ENCODE peak calls at places on chromosomes 4 and X, in nine cellular contexts. B is thoracic aorta, S is transverse colon, Z is heart left ventricle, P is thyroid gland, M is tibial artery, L is heart right ventricle, T is colonic mucosa, I is spleen. E is an unnamed sample.

GRCh38 chr4:119284876-119285611 is 36.9 kb downstream of the FABP2 start:
- DNase-seq in B (no peak), I (no peak), T (no peak), P (no peak), Z (no peak), L (no peak), M (no peak), S (no peak), E (no peak)

GRCh38 chr4:125434136-125434535 is 119.4 kb downstream of the FAT4 start:
- DNase-seq in Z (no peak), S (no peak), T (no peak), B (no peak), M (no peak), I (no peak), P (no peak), L (no peak), E (no peak)

GRCh38 chr4:43496188-43496587 is 603.7 kb downstream of the GRXCR1 start:
- DNase-seq in T (no peak), M (no peak), S (no peak), I (no peak), P (no peak), L (no peak), B (no peak), Z (no peak), E (no peak)

GRCh38 chrX:110491846-110492620 is 133.4 kb downstream of the RTL9 start:
- DNase-seq in B (no peak), P (no peak), I (no peak), Z (no peak), M (no peak), T (no peak), L (no peak), S (no peak), E (no peak)

GRCh38 chrX:79107891-79108718 is 36.4 kb upstream of the GPR174 start:
- DNase-seq in T (no peak), I (no peak), S (no peak), M (no peak), L (no peak), B (no peak), P (no peak), Z (no peak), E (no peak)

GRCh38 chr4:169282429-169283113 is 11.8 kb upstream of the SH3RF1 start:
- DNase-seq in S (no peak), P (no peak), Z (no peak), B (no peak), I (no peak), T (no peak), M (no peak), L (no peak), E (no peak)

GRCh38 chr4:121790976-121791375 is 10.1 kb upstream of the EXOSC9 start:
- DNase-seq in Z (no peak), T (no peak), L (no peak), I (no peak), S (no peak), B (no peak), M (no peak), P (no peak), E (no peak)

GRCh38 chr4:91600301-91600700 is 703.5 kb upstream of the GRID2 start:
- DNase-seq in P (no peak), B (no peak), S (no peak), M (no peak), I (no peak), L (no peak), T (no peak), Z (no peak), E (no peak)

GRCh38 chr4:151276787-151277557 is at the start of gene PRSS48:
- DNase-seq in T (peak; percentile 80), P (peak; percentile 72), B (no peak), S (peak; percentile 77), Z (peak; percentile 68), I (no peak), L (peak; percentile 57), M (peak; percentile 38), E (peak; percentile 36)

GRCh38 chr4:64781737-64782326 is 372.6 kb upstream of the TECRL start:
- DNase-seq in B (no peak), L (no peak), T (no peak), I (no peak), Z (no peak), P (no peak), S (no peak), M (no peak), E (no peak)

GRCh38 chrX:989959-990510 is 222.4 kb downstream of the CRLF2 start:
- DNase-seq in S (peak; percentile 73), Z (peak; percentile 87), M (no peak), T (peak; percentile 76), L (peak; percentile 78), P (peak; percentile 61), I (peak; percentile 92), B (no peak), E (peak; percentile 93)

GRCh38 chrX:40132751-40133150 is 35.0 kb upstream of the BCOR start:
- DNase-seq in L (peak; percentile 76), M (peak; percentile 85), B (peak; percentile 55), Z (peak; percentile 79), P (peak; percentile 86), T (no peak), S (peak; percentile 60), I (no peak), E (peak; percentile 65)

GRCh38 chr4:151990201-151990600 is 229.4 kb upstream of the GATB start:
- DNase-seq in S (no peak), P (no peak), L (no peak), T (no peak), Z (no peak), M (no peak), B (no peak), I (no peak), E (no peak)

GRCh38 chr4:36734296-36734695 is 452.9 kb downstream of the DTHD1 start:
- DNase-seq in S (no peak), T (no peak), L (no peak), I (no peak), P (no peak), Z (no peak), M (no peak), B (no peak), E (no peak)

GRCh38 chr4:81196126-81196650 is 18.8 kb downstream of the PRKG2 start:
- DNase-seq in Z (no peak), P (no peak), B (no peak), L (no peak), T (no peak), S (no peak), M (no peak), I (no peak), E (no peak)

GRCh38 chr4:53015681-53016080 is 153.6 kb downstream of the RASL11B start:
- DNase-seq in L (peak; percentile 38), B (no peak), P (no peak), M (peak; percentile 33), I (no peak), T (peak; percentile 29), S (peak; percentile 24), Z (no peak), E (no peak)

GRCh38 chrX:19836337-19836736 is 51.1 kb downstream of the SH3KBP1 start:
- DNase-seq in Z (no peak), I (no peak), B (no peak), L (no peak), T (no peak), M (no peak), P (no peak), S (no peak), E (no peak)

GRCh38 chr4:176805155-176805554 is 12.4 kb upstream of the VEGFC start:
- DNase-seq in P (no peak), M (no peak), S (no peak), T (no peak), L (no peak), B (no peak), Z (no peak), I (no peak), E (no peak)

GRCh38 chr4:18754180-18754579 is 732.6 kb upstream of the LCORL start:
- DNase-seq in Z (no peak), B (no peak), L (no peak), P (no peak), I (no peak), S (no peak), T (no peak), M (no peak), E (no peak)
- H3K9me3 ChIP-seq in Z (no peaks in the 10 kb centered on the region), B (no peaks in the 10 kb centered on the region), L (no peaks in the 10 kb centered on the region), P (no peaks in the 10 kb centered on the region), I (peaks cover 5% of the 10 kb centered on the region), S (no peaks in the 10 kb centered on the region), T (no peaks in the 10 kb centered on the region), M (no peaks in the 10 kb centered on the region), E (no peaks in the 10 kb centered on the region)

DNA sequence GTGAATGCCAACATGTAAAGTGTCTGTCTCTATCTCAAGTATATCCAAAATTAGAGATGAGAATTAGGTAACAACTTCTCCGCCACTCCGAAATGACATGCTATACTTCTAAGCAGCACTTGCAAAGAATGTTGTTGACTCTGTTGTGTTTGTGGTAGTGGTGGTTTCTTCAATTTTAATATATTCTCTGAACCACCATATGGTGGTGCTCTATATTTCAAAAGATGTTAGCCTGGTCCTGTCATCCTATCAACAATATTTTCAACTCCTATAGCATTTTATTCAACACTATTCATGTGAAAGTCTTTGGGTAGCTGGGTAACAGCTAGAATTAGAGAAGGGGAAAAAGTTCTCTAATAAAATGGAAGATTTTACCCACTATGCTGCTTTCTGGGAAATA is 1622.8 kb upstream of the IGFBP7 start:
- DNase-seq in L (no peak), S (no peak), B (no peak), T (no peak), M (no peak), P (no peak), I (no peak), Z (no peak), E (no peak)
- TF ChIP-seq CTCF in L (no peak), S (peak; percentile 11), B (no peak), T (peak; percentile 17), M (no peak), P (no peak), I (no peak), Z (no peak), E (no peak)

GRCh38 chr4:127047930-127048329 is 584.8 kb upstream of the INTU start:
- DNase-seq in I (no peak), T (no peak), S (no peak), B (no peak), P (no peak), M (no peak), L (no peak), Z (no peak), E (no peak)
- H3K4me1 ChIP-seq in I (no peaks in the 10 kb centered on the region), T (no peaks in the 10 kb centered on the region), S (no peaks in the 10 kb centered on the region), B (no peaks in the 10 kb centered on the region), P (peaks cover 13% of the 10 kb centered on the region), M (no peaks in the 10 kb centered on the region), L (no peaks in the 10 kb centered on the region), Z (no peaks in the 10 kb centered on the region), E (no peaks in the 10 kb centered on the region)

DNA sequence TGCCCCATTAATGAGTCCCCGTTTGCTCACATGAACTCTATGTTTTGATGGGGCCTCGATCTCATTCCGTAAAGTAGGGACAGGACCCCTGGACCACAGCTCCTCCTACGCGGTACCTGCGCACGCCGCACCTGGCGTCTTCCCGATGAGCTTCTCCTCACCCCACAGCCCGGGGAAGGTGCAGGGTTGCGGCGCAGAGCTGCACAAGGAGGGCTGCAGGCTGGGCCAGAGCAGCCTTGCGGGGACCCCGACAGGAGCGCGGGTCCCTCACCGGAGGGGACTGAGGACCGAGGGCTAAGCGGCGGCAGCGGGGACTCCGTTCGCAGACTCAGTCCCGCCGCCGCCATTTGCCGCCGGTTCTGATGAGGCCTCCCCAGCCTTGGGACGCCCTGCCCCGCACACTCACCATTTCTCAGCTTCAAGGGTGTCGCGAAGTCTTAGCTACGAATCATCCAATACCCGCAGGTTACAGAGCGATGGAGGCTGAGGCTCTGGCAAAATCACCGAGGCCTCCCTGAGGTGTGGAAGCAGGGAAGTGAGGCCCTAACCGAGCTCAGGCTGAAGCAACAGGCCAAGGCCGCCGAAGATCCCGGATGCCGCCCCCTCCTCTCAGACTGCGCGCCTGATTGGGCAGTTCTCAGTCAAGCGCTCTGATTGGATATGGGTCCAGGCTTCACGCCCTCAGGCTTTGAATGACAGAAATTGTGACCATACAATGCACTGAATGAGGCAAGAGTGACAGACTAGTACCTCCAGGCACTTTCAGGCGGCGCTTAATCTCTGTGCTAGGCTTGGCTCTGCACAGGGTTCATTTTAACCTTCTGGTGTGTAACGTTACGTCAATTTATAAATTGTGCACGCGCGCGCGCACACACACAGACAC is 25.1 kb downstream of the ZNF721 start:
- DNase-seq in M (peak; percentile 95), B (peak; percentile 85), P (peak; percentile 96), I (peak; percentile 95), L (peak; percentile 98), T (peak; percentile 97), S (peak; percentile 95), Z (peak; percentile 97), E (peak; percentile 96)
- H3K9me3 ChIP-seq in M (no peaks in the 10 kb centered on the region), B (peaks cover 17% of the 10 kb centered on the region), P (no peaks in the 10 kb centered on the region), I (peaks cover 78% of the 10 kb centered on the region), L (peaks cover 37% of the 10 kb centered on the region), T (no peaks in the 10 kb centered on the region), S (peaks cover 31% of the 10 kb centered on the region), Z (peaks cover 9% of the 10 kb centered on the region), E (no peaks in the 10 kb centered on the region)

E was measured in lung.